ENCODE peak calls at places on chromosomes 3 and 15, in six cellular contexts. R is ELR; E is HCEC 1CT; Y is HTR-8/SVneo; C is CD4-positive, alpha-beta T cell; I is H4. G is an unnamed sample.

GRCh38 chr3:38538773-38539353 is 42.7 kb downstream of the EXOG start:
- DNase-seq in R (no peak), Y (no peak), C (no peak), I (no peak), E (no peak), G (no peak)

GRCh38 chr15:68643216-68643830 is 64.5 kb downstream of the CORO2B start:
- DNase-seq in I (no peak), Y (no peak), R (no peak), E (no peak), C (no peak), G (no peak)

GRCh38 chr15:74313889-74314288 is 53.6 kb downstream of the CYP11A1 start:
- DNase-seq in Y (no peak), R (no peak), E (no peak), I (no peak), C (no peak), G (no peak)

GRCh38 chr3:12004741-12005513 is 739 bp downstream of the SYN2 start:
- DNase-seq in E (no peak), Y (no peak), R (no peak), C (no peak), I (no peak), G (no peak)

GRCh38 chr15:23602124-23602523 is 36.6 kb downstream of the MKRN3 start:
- DNase-seq in Y (no peak), C (no peak), R (no peak), E (no peak), I (no peak), G (no peak)

GRCh38 chr3:41173926-41174702 is 25.2 kb upstream of the CTNNB1 start:
- DNase-seq in I (no peak), Y (no peak), E (no peak), R (no peak), C (no peak), G (no peak)

GRCh38 chr15:28133281-28133680 is 34.2 kb upstream of the OCA2 start:
- DNase-seq in E (peak), I (no peak), C (no peak), Y (no peak), R (peak), G (no peak)

GRCh38 chr15:49323207-49323606 is 99.8 kb upstream of the FGF7 start:
- DNase-seq in C (no peak), R (no peak), I (no peak), E (no peak), Y (no peak), G (no peak)

GRCh38 chr3:42394579-42395288 is 15.7 kb downstream of the LYZL4 start:
- DNase-seq in I (no peak), E (no peak), C (no peak), R (no peak), Y (no peak), G (no peak)

GRCh38 chr15:79067434-79067833 is 23.1 kb downstream of the RASGRF1 start:
- DNase-seq in I (no peak), Y (no peak), C (no peak), E (no peak), R (no peak), G (no peak)